ENCODE peak calls at places on chromosomes 3 and 15, in four cellular contexts. D, W, J and Y are unnamed samples.

GRCh38 chr3:27311400-27311799 is 57.8 kb downstream of the NEK10 start:
- DNase-seq in D (no peak), W (peak), J (no peak), Y (peak)

GRCh38 chr15:92861742-92862141 is 38.4 kb upstream of the CHD2 start:
- DNase-seq in W (no peak), D (no peak), J (no peak), Y (no peak)

GRCh38 chr15:42819781-42820180 is 82.9 kb upstream of the CDAN1 start:
- DNase-seq in J (no peak), W (no peak), D (no peak), Y (no peak)

GRCh38 chr3:175386630-175387029 is 527.5 kb downstream of the NAALADL2 start:
- DNase-seq in W (peak), D (no peak), J (no peak), Y (peak)

GRCh38 chr15:38652998-38653397 is 88.4 kb upstream of the RASGRP1 start:
- DNase-seq in J (no peak), W (no peak), D (peak), Y (no peak)

GRCh38 chr15:43943511-43943910 is 116.7 kb downstream of the WDR76 start:
- DNase-seq in J (no peak), W (no peak), D (no peak), Y (peak)

GRCh38 chr3:66483006-66483928 is 17.6 kb downstream of the LRIG1 start:
- DNase-seq in D (peak), J (no peak), W (no peak), Y (no peak)

GRCh38 chr15:94004697-94005096 is 226.7 kb upstream of the MCTP2 start:
- DNase-seq in D (no peak), W (peak), J (no peak), Y (no peak)

GRCh38 chr3:28317438-28318022 is 31.0 kb upstream of the ZCWPW2 start:
- DNase-seq in D (peak), J (no peak), W (peak), Y (no peak)

GRCh38 chr15:68599560-68600071 is 20.8 kb downstream of the CORO2B start:
- DNase-seq in W (no peak), J (no peak), D (peak), Y (no peak)

GRCh38 chr3:149575213-149575961 is 82.4 kb downstream of the WWTR1 start:
- DNase-seq in W (peak), J (no peak), D (no peak), Y (peak)

GRCh38 chr15:76310470-76311070 is 699 bp downstream of the ETFA start:
- DNase-seq in W (no peak), J (no peak), D (peak), Y (no peak)

GRCh38 chr3:51710631-51711351 is 3.9 kb downstream of the GRM2 start:
- DNase-seq in W (no peak), D (peak), J (peak), Y (no peak)
- TF ChIP-seq CTCF in W (peak), D (no peak), J (no peak), Y (no peak)

GRCh38 chr3:169347597-169347996 is 315.9 kb downstream of the MECOM start:
- DNase-seq in J (no peak), D (no peak), W (no peak), Y (no peak)

GRCh38 chr3:169345662-169346331 is 317.7 kb downstream of the MECOM start:
- DNase-seq in J (no peak), D (no peak), W (peak), Y (no peak)

GRCh38 chr3:169348276-169348675 is 315.2 kb downstream of the MECOM start:
- DNase-seq in J (no peak), W (peak), D (no peak), Y (no peak)

GRCh38 chr3:169342652-169343051 is 320.9 kb downstream of the MECOM start:
- DNase-seq in W (no peak), D (no peak), J (no peak), Y (no peak)

GRCh38 chr3:169344465-169344864 is 319.0 kb downstream of the MECOM start:
- DNase-seq in D (no peak), J (no peak), W (peak), Y (peak)
- H3K4me3 ChIP-seq in D (no peak), J (no peak), W (no peak), Y (no peak)

GRCh38 chr3:100007313-100007712 is 107.0 kb downstream of the FILIP1L start:
- DNase-seq in J (no peak), W (no peak), D (no peak), Y (no peak)

GRCh38 chr3:100004931-100005330 is 109.4 kb downstream of the FILIP1L start:
- DNase-seq in W (no peak), J (no peak), D (no peak), Y (no peak)

GRCh38 chr3:100005670-100006393 is 108.5 kb downstream of the FILIP1L start:
- DNase-seq in J (no peak), W (no peak), D (no peak), Y (no peak)

GRCh38 chr3:100008081-100008698 is 106.1 kb downstream of the FILIP1L start:
- DNase-seq in W (no peak), J (no peak), D (no peak), Y (no peak)

DNA sequence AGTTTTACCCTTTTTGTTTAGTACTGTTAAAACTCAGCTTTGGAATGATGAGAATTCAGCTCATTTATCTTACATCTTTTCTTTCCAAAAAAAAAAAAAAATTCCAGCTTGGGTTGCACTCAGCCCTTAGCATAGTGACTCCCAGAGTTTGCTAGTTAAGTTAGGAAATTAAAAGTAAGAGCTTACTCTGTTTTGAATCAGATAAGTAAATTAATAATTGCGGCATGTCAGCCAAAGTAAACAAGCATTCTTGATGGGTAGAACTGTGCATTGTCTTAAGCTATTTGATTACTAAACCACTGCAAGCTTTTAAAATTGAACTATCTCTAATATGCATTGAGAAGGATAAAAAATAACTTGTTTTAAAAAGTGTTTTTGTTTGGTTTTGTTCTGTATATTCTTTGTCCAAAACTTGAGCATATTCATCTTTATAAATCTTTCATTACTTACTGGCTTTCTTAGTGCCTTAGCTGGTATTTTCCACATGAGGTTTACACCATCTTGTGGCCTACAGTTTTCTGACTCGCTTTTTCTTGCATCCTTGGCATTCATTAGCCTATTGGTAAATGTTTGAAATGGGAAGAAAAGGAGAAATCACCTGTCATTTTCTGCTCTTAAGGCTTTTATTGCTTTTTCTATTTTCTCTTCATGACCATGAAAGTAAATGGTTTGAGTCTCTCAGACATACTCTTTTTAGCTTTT is 107.6 kb downstream of the FILIP1L start:
- DNase-seq in W (no peak), J (no peak), D (no peak), Y (no peak)
- TF ChIP-seq CTCF in W (no peak), J (no peak), D (no peak), Y (no peak)

GRCh38 chr15:47401427-47401826 is 315.9 kb upstream of the SEMA6D start:
- DNase-seq in J (no peak), D (no peak), W (no peak), Y (no peak)

GRCh38 chr15:47404877-47405276 is 312.4 kb upstream of the SEMA6D start:
- DNase-seq in W (no peak), J (no peak), D (no peak), Y (no peak)

GRCh38 chr15:47405768-47406167 is 311.5 kb upstream of the SEMA6D start:
- DNase-seq in D (no peak), W (no peak), J (no peak), Y (no peak)

GRCh38 chr15:47399100-47399499 is 318.2 kb upstream of the SEMA6D start:
- DNase-seq in W (no peak), D (no peak), J (no peak), Y (no peak)

GRCh38 chr15:47402829-47403228 is 314.5 kb upstream of the SEMA6D start:
- DNase-seq in J (no peak), W (peak), D (no peak), Y (no peak)
- H3K4me3 ChIP-seq in J (no peak), W (no peak), D (no peak), Y (no peak)

GRCh38 chr3:31833391-31834165 is 147.5 kb downstream of the OSBPL10 start:
- DNase-seq in W (no peak), D (no peak), J (no peak), Y (no peak)

GRCh38 chr3:31840252-31840651 is 140.8 kb downstream of the OSBPL10 start:
- DNase-seq in J (no peak), D (no peak), W (peak), Y (no peak)

GRCh38 chr3:31836397-31837075 is 144.5 kb downstream of the OSBPL10 start:
- DNase-seq in J (no peak), D (no peak), W (no peak), Y (no peak)

GRCh38 chr3:31841515-31841914 is 139.5 kb downstream of the OSBPL10 start:
- DNase-seq in J (no peak), D (no peak), W (no peak), Y (no peak)

GRCh38 chr3:31839144-31839917 is 141.7 kb downstream of the OSBPL10 start:
- DNase-seq in J (no peak), D (no peak), W (no peak), Y (no peak)
- TF ChIP-seq CTCF in J (no peak), D (no peak), W (no peak), Y (no peak)

DNA sequence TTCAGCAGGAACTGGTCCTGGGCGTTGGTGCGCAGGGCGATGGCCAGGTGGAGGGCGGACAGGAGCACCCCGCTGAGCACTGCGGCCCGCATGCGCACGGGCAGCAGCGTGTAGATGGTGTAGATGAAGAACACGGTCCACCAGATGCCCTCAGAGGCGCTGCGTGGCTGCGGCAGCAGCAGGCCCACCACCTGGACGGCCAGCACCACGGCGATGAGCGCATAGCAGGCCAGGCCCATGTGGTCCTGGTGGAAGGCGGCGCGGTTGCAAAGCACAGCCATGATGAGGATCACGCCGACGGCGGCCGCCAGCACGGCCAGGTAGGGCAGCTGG is 1.5 kb downstream of the ADCY5 start:
- DNase-seq in J (no peak), W (no peak), D (no peak), Y (no peak)
- H3K4me3 ChIP-seq in J (peak), W (no peak), D (no peak), Y (no peak)

GRCh38 chr3:172982731-172983364 is 158.2 kb downstream of the SPATA16 start:
- DNase-seq in D (no peak), W (no peak), J (no peak), Y (no peak)
- TF ChIP-seq CTCF in D (peak), W (no peak), J (no peak), Y (no peak)

GRCh38 chr3:133386876-133387275 is 13.0 kb upstream of the BFSP2 start:
- DNase-seq in D (peak), W (no peak), J (no peak), Y (no peak)
- H3K4me3 ChIP-seq in D (no peak), W (no peak), J (no peak), Y (no peak)

GRCh38 chr15:28014623-28015200 is 84.4 kb downstream of the OCA2 start:
- DNase-seq in J (no peak), W (no peak), D (no peak), Y (no peak)

GRCh38 chr15:28015855-28016254 is 83.3 kb downstream of the OCA2 start:
- DNase-seq in J (no peak), D (no peak), W (no peak), Y (no peak)

GRCh38 chr15:28019594-28020320 is 79.4 kb downstream of the OCA2 start:
- DNase-seq in W (no peak), J (no peak), D (no peak), Y (no peak)

GRCh38 chr15:28018291-28019044 is 80.6 kb downstream of the OCA2 start:
- DNase-seq in D (no peak), J (no peak), W (no peak), Y (no peak)

GRCh38 chr15:28017423-28017924 is 81.6 kb downstream of the OCA2 start:
- DNase-seq in J (no peak), W (peak), D (no peak), Y (no peak)
- TF ChIP-seq CTCF in J (no peak), W (no peak), D (no peak), Y (peak)